ENCODE peak calls at places on chromosome 12, in four cellular contexts. One of them, this sample, is unnamed.

GRCh38 chr12:74337951-74338350 is 199.7 kb upstream of the ATXN7L3B start:
- DNase-seq in uterus: no peak
- DNase-seq in ovary: no peak
- DNase-seq in pancreas: no peak
- DNase-seq in this sample: no peak

GRCh38 chr12:129097451-129097850 is 244.2 kb downstream of the GLT1D1 start:
- DNase-seq in uterus: no peak
- DNase-seq in ovary: no peak
- DNase-seq in pancreas: no peak
- DNase-seq in this sample: no peak

GRCh38 chr12:124567035-124567672 is at the start of gene NCOR2:
- DNase-seq in uterus: no peak
- DNase-seq in ovary: peak
- DNase-seq in pancreas: no peak
- DNase-seq in this sample: no peak

GRCh38 chr12:22228022-22228875 is 106.3 kb downstream of the ST8SIA1 start:
- DNase-seq in uterus: no peak
- DNase-seq in ovary: no peak
- DNase-seq in pancreas: no peak
- DNase-seq in this sample: no peak

GRCh38 chr12:65953621-65954020 is 129.3 kb downstream of the HMGA2 start:
- DNase-seq in uterus: no peak
- DNase-seq in ovary: no peak
- DNase-seq in pancreas: no peak
- DNase-seq in this sample: no peak

GRCh38 chr12:80268924-80269749 is 169.8 kb downstream of the OTOGL start:
- DNase-seq in uterus: no peak
- DNase-seq in ovary: no peak
- DNase-seq in pancreas: no peak
- DNase-seq in this sample: no peak

GRCh38 chr12:22709292-22709691 is 84.3 kb downstream of the ETNK1 start:
- DNase-seq in uterus: no peak
- DNase-seq in ovary: no peak
- DNase-seq in pancreas: no peak
- DNase-seq in this sample: no peak

GRCh38 chr12:16297521-16297920 is 20.0 kb upstream of the SLC15A5 start:
- DNase-seq in uterus: no peak
- DNase-seq in ovary: no peak
- DNase-seq in pancreas: no peak
- DNase-seq in this sample: no peak

GRCh38 chr12:15732341-15733061 is 56.7 kb downstream of the EPS8 start:
- DNase-seq in uterus: no peak
- DNase-seq in ovary: no peak
- DNase-seq in pancreas: no peak
- DNase-seq in this sample: no peak

GRCh38 chr12:125878483-125878882 is 813.2 kb downstream of the AACS start:
- DNase-seq in uterus: no peak
- DNase-seq in ovary: no peak
- DNase-seq in pancreas: no peak
- DNase-seq in this sample: no peak

DNA sequence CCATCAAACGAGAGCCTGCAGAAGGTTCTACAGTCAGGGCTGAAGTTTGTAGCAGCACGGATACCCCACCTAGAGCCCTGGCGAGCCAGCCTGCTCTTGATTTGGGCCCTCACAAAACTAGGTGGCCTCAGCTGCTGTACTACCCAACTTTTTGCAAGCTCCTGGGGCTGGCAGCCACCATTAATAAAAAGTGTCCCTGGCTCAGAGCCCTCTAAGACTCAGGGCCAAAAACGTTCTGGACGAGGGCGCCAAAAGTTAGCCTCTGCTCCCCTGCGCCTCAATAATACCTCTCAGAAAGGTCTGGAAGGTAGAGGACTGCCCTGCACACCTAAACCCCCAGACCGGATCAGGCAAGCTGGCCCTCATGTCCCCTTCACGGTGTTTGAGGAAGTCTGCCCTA is 8.9 kb upstream of the PFDN5 start:
- DNase-seq in uterus: no peak
- DNase-seq in ovary: no peak
- DNase-seq in pancreas: no peak
- DNase-seq in this sample: no peak
- TF ChIP-seq CTCF in uterus: no peak
- TF ChIP-seq CTCF in ovary: no peak
- TF ChIP-seq CTCF in pancreas: no peak
- TF ChIP-seq CTCF in this sample: no peak

DNA sequence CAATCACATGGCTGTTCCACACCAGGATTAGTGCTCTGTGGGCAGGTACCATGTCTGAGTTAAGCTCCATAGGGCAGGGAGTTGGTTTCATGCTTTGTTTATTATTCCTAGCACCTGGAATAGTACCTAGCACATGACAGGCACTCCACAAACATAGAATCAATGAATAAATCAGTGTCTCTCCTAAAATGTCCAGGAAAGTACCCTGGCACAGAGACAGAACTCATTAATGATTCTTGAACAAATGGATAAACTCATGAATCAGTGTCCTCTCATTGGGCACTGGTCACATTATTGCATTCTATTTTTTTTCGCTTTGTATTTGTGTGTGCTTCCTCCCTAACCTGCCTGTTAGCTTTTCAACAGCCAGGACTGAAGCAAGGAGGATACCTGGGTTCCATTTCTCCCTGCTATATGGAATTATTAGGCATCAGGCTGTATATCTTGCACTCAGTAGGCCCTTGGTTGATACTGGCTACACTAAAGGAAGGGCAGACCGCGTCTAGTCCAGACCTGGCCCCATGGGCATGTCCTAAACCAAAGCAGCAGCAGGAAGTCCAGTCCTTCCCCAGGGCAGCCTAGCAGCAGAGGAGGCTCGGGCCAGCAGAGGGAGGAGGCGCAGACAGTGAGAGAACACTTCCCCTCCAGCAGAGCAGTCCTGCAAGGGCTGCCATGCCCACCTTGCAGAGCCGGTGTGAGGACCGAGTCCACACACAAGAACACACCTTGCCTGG is 18.4 kb downstream of the HDAC7 start:
- DNase-seq in uterus: no peak
- DNase-seq in ovary: no peak
- DNase-seq in pancreas: no peak
- DNase-seq in this sample: no peak
- TF ChIP-seq CTCF in uterus: peak
- TF ChIP-seq CTCF in ovary: no peak
- TF ChIP-seq CTCF in pancreas: no peak
- TF ChIP-seq CTCF in this sample: no peak

GRCh38 chr12:108967869-108968540 is 52.9 kb downstream of the SVOP start:
- DNase-seq in uterus: no peak
- DNase-seq in ovary: no peak
- DNase-seq in pancreas: no peak
- DNase-seq in this sample: no peak
- TF ChIP-seq CTCF in uterus: no peak
- TF ChIP-seq CTCF in ovary: no peak
- TF ChIP-seq CTCF in pancreas: peak
- TF ChIP-seq CTCF in this sample: peak

GRCh38 chr12:93592641-93593396 is 20.3 kb downstream of the SOCS2 start:
- DNase-seq in uterus: no peak
- DNase-seq in ovary: no peak
- DNase-seq in pancreas: no peak
- DNase-seq in this sample: no peak
- TF ChIP-seq CTCF in uterus: no peak
- TF ChIP-seq CTCF in ovary: no peak
- TF ChIP-seq CTCF in pancreas: no peak
- TF ChIP-seq CTCF in this sample: no peak

GRCh38 chr12:118193477-118193876 is 57.6 kb downstream of the PEBP1 start:
- DNase-seq in uterus: no peak
- DNase-seq in ovary: no peak
- DNase-seq in pancreas: no peak
- DNase-seq in this sample: no peak

GRCh38 chr12:118188690-118189371 is 52.9 kb downstream of the PEBP1 start:
- DNase-seq in uterus: peak
- DNase-seq in ovary: peak
- DNase-seq in pancreas: no peak
- DNase-seq in this sample: no peak

GRCh38 chr12:118187746-118188390 is 51.9 kb downstream of the PEBP1 start:
- DNase-seq in uterus: no peak
- DNase-seq in ovary: no peak
- DNase-seq in pancreas: no peak
- DNase-seq in this sample: no peak

GRCh38 chr12:118189761-118190181 is 53.8 kb downstream of the PEBP1 start:
- DNase-seq in uterus: peak
- DNase-seq in ovary: peak
- DNase-seq in pancreas: no peak
- DNase-seq in this sample: no peak

DNA sequence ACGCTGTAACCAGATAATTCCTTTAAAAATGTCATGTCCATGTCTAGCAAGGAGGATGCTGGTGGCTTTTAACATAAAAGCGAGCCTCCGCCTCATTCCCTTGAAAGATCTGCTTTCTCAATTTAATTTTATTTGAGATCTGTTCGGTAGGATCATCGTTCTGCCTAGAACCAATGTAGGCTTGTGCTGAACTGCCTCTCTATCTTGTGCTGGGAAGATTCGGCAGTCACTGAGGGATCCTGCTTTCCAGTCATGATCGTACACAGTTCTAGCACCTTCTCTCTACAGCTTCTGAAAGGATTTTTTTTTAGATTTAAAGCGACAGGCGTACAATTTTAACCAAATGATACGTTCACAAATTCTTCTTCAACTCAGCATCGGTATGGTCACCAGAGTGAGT is 54.3 kb downstream of the PEBP1 start:
- DNase-seq in uterus: no peak
- DNase-seq in ovary: no peak
- DNase-seq in pancreas: no peak
- DNase-seq in this sample: no peak
- TF ChIP-seq CTCF in uterus: no peak
- TF ChIP-seq CTCF in ovary: no peak
- TF ChIP-seq CTCF in pancreas: no peak
- TF ChIP-seq CTCF in this sample: no peak

GRCh38 chr12:26091837-26092236 is 33.0 kb downstream of the BHLHE41 start:
- DNase-seq in uterus: no peak
- DNase-seq in ovary: peak
- DNase-seq in pancreas: no peak
- DNase-seq in this sample: no peak
- TF ChIP-seq CTCF in uterus: peak
- TF ChIP-seq CTCF in ovary: peak
- TF ChIP-seq CTCF in pancreas: no peak
- TF ChIP-seq CTCF in this sample: no peak

GRCh38 chr12:29004066-29004935 is 144.8 kb upstream of the FAR2 start:
- DNase-seq in uterus: no peak
- DNase-seq in ovary: no peak
- DNase-seq in pancreas: no peak
- DNase-seq in this sample: no peak

GRCh38 chr12:28996688-28997087 is 152.4 kb upstream of the FAR2 start:
- DNase-seq in uterus: no peak
- DNase-seq in ovary: no peak
- DNase-seq in pancreas: no peak
- DNase-seq in this sample: no peak

GRCh38 chr12:28993720-28994119 is 155.4 kb upstream of the FAR2 start:
- DNase-seq in uterus: no peak
- DNase-seq in ovary: no peak
- DNase-seq in pancreas: no peak
- DNase-seq in this sample: no peak

GRCh38 chr12:28998662-28999120 is 150.4 kb upstream of the FAR2 start:
- DNase-seq in uterus: peak
- DNase-seq in ovary: no peak
- DNase-seq in pancreas: no peak
- DNase-seq in this sample: no peak
- TF ChIP-seq CTCF in uterus: peak
- TF ChIP-seq CTCF in ovary: no peak
- TF ChIP-seq CTCF in pancreas: no peak
- TF ChIP-seq CTCF in this sample: peak

GRCh38 chr12:3269594-3269993 is 192.4 kb downstream of the TSPAN9 start:
- DNase-seq in uterus: no peak
- DNase-seq in ovary: no peak
- DNase-seq in pancreas: no peak
- DNase-seq in this sample: no peak
- TF ChIP-seq CTCF in uterus: no peak
- TF ChIP-seq CTCF in ovary: no peak
- TF ChIP-seq CTCF in pancreas: no peak
- TF ChIP-seq CTCF in this sample: no peak